ENCODE peak calls at places on chromosomes 11 and 22, in six cellular contexts. One of them, this sample, is unnamed.

GRCh38 chr11:126383301-126384052 is 28.0 kb downstream of the ST3GAL4 start:
- DNase-seq in DMS153: no peak
- DNase-seq in iPS DF 6.9: no peak
- DNase-seq in hippocampal formation: no peak
- DNase-seq in HEK293T: no peak
- DNase-seq in stimulated activated CD8-positive, alpha-beta memory T cell treated with anti-CD3 and anti-CD28 coated beads, Interleukin-15, amount 100 ng/mL, for 4 hours: no peak
- DNase-seq in this sample: no peak

GRCh38 chr11:35649984-35650383 is 12.6 kb upstream of the TRIM44 start:
- DNase-seq in stimulated activated CD8-positive, alpha-beta memory T cell treated with anti-CD3 and anti-CD28 coated beads, Interleukin-15, amount 100 ng/mL, for 4 hours: no peak
- DNase-seq in DMS153: no peak
- DNase-seq in hippocampal formation: no peak
- DNase-seq in iPS DF 6.9: no peak
- DNase-seq in HEK293T: no peak
- DNase-seq in this sample: no peak

GRCh38 chr11:47395225-47396048 is 13.0 kb upstream of the SLC39A13 start:
- DNase-seq in HEK293T: no peak
- DNase-seq in hippocampal formation: no peak
- DNase-seq in iPS DF 6.9: no peak
- DNase-seq in DMS153: no peak
- DNase-seq in stimulated activated CD8-positive, alpha-beta memory T cell treated with anti-CD3 and anti-CD28 coated beads, Interleukin-15, amount 100 ng/mL, for 4 hours: no peak
- DNase-seq in this sample: no peak

GRCh38 chr11:17403977-17404759 is 15.7 kb upstream of the KCNJ11 start:
- DNase-seq in stimulated activated CD8-positive, alpha-beta memory T cell treated with anti-CD3 and anti-CD28 coated beads, Interleukin-15, amount 100 ng/mL, for 4 hours: no peak
- DNase-seq in hippocampal formation: no peak
- DNase-seq in DMS153: no peak
- DNase-seq in iPS DF 6.9: no peak
- DNase-seq in HEK293T: no peak
- DNase-seq in this sample: no peak

GRCh38 chr11:129352627-129353026 is 23.0 kb upstream of the BARX2 start:
- DNase-seq in HEK293T: no peak
- DNase-seq in DMS153: no peak
- DNase-seq in stimulated activated CD8-positive, alpha-beta memory T cell treated with anti-CD3 and anti-CD28 coated beads, Interleukin-15, amount 100 ng/mL, for 4 hours: no peak
- DNase-seq in iPS DF 6.9: no peak
- DNase-seq in hippocampal formation: no peak
- DNase-seq in this sample: no peak

GRCh38 chr22:32579533-32580220 is 105.1 kb downstream of the FBXO7 start:
- DNase-seq in DMS153: no peak
- DNase-seq in stimulated activated CD8-positive, alpha-beta memory T cell treated with anti-CD3 and anti-CD28 coated beads, Interleukin-15, amount 100 ng/mL, for 4 hours: no peak
- DNase-seq in hippocampal formation: no peak
- DNase-seq in HEK293T: no peak
- DNase-seq in iPS DF 6.9: no peak
- DNase-seq in this sample: no peak

GRCh38 chr11:44726278-44727113 is at the start of gene TSPAN18:
- DNase-seq in HEK293T: peak; percentile 64
- DNase-seq in stimulated activated CD8-positive, alpha-beta memory T cell treated with anti-CD3 and anti-CD28 coated beads, Interleukin-15, amount 100 ng/mL, for 4 hours: peak; percentile 4
- DNase-seq in DMS153: no peak
- DNase-seq in hippocampal formation: no peak
- DNase-seq in iPS DF 6.9: no peak
- DNase-seq in this sample: peak; percentile 90

GRCh38 chr11:62553839-62554361 is 7.3 kb upstream of the AHNAK start:
- DNase-seq in stimulated activated CD8-positive, alpha-beta memory T cell treated with anti-CD3 and anti-CD28 coated beads, Interleukin-15, amount 100 ng/mL, for 4 hours: no peak
- DNase-seq in iPS DF 6.9: no peak
- DNase-seq in HEK293T: no peak
- DNase-seq in hippocampal formation: no peak
- DNase-seq in DMS153: no peak
- DNase-seq in this sample: no peak

GRCh38 chr11:69456712-69457111 is 24.8 kb upstream of the LINC01488 start:
- DNase-seq in stimulated activated CD8-positive, alpha-beta memory T cell treated with anti-CD3 and anti-CD28 coated beads, Interleukin-15, amount 100 ng/mL, for 4 hours: no peak
- DNase-seq in iPS DF 6.9: no peak
- DNase-seq in HEK293T: no peak
- DNase-seq in DMS153: no peak
- DNase-seq in hippocampal formation: no peak
- DNase-seq in this sample: no peak

This sample was measured in NT2/D1.